ENCODE peak calls at places on chromosome 15, in four cellular contexts. J is A549, X is K562, B is HepG2. G is an unnamed sample.

GRCh38 chr15:90617668-90618097 is 88.0 kb downstream of the CRTC3 start:
- DNase-seq in B (no peak), X (no peak), J (no peak), G (no peak)

GRCh38 chr15:92012368-92012629 is 158.8 kb downstream of the SLCO3A1 start:
- DNase-seq in B (no peak), J (no peak), X (no peak), G (no peak)

GRCh38 chr15:67413770-67414429 is 107.0 kb upstream of the C15orf61 start:
- DNase-seq in X (peak; percentile 14), B (peak; percentile 35), J (peak; percentile 32), G (no peak)

GRCh38 chr15:68218847-68219798 is 10.4 kb downstream of the CLN6 start:
- DNase-seq in B (no peak), X (peak; percentile 57), J (no peak), G (peak; percentile 27)

GRCh38 chr15:63366451-63366850 is 15.2 kb downstream of the CA12 start:
- DNase-seq in B (no peak), J (no peak), X (no peak), G (no peak)

GRCh38 chr15:94887406-94887805 is 656.0 kb downstream of the MCTP2 start:
- DNase-seq in B (no peak), X (no peak), J (no peak), G (no peak)

GRCh38 chr15:51193526-51193925 is 98.8 kb upstream of the TNFAIP8L3 start:
- DNase-seq in X (no peak), J (no peak), B (no peak), G (no peak)

GRCh38 chr15:47768730-47769129 is 51.4 kb downstream of the SEMA6D start:
- DNase-seq in J (no peak), B (no peak), X (no peak), G (no peak)

GRCh38 chr15:66294157-66294931 is 976 bp downstream of the DIS3L start:
- DNase-seq in X (peak; percentile 56), B (peak; percentile 33), J (peak; percentile 67), G (no peak)

GRCh38 chr15:25408428-25408827 is 30.4 kb downstream of the UBE3A start:
- DNase-seq in X (no peak), B (no peak), J (no peak), G (no peak)

GRCh38 chr15:52143862-52144261 is 31.3 kb upstream of the BCL2L10 start:
- DNase-seq in J (no peak), X (peak; percentile 23), B (peak; percentile 63), G (no peak)

GRCh38 chr15:64877435-64877834 is 34.3 kb upstream of the ANKDD1A start:
- DNase-seq in X (no peak), B (no peak), J (no peak), G (no peak)

GRCh38 chr15:25770031-25770430 is 93.1 kb downstream of the ATP10A start:
- DNase-seq in J (no peak), X (no peak), B (no peak), G (no peak)

GRCh38 chr15:44779761-44780160 is 43.4 kb downstream of the TRIM69 start:
- DNase-seq in X (no peak), J (no peak), B (no peak), G (no peak)

GRCh38 chr15:97456541-97456940 is 504.0 kb upstream of the ARRDC4 start:
- DNase-seq in X (no peak), J (no peak), B (no peak), G (no peak)

GRCh38 chr15:91706366-91707032 is 147.0 kb upstream of the SLCO3A1 start:
- DNase-seq in X (peak; percentile 53), B (peak; percentile 38), J (peak; percentile 63), G (peak; percentile 72)

GRCh38 chr15:31843426-31844055 is 186.8 kb upstream of the CHRNA7 start:
- DNase-seq in J (no peak), B (no peak), X (no peak), G (no peak)

GRCh38 chr15:31247404-31247803 is 79.2 kb upstream of the KLF13 start:
- DNase-seq in X (no peak), J (no peak), B (no peak), G (no peak)

GRCh38 chr15:28269097-28269496 is 52.9 kb downstream of the HERC2 start:
- DNase-seq in B (no peak), X (no peak), J (no peak), G (no peak)

GRCh38 chr15:33720952-33721351 is 247.3 kb upstream of the CHRM5 start:
- DNase-seq in B (no peak), X (no peak), J (no peak), G (no peak)

GRCh38 chr15:33710746-33711145 is 257.6 kb upstream of the CHRM5 start:
- DNase-seq in B (no peak), J (no peak), X (no peak), G (no peak)

DNA sequence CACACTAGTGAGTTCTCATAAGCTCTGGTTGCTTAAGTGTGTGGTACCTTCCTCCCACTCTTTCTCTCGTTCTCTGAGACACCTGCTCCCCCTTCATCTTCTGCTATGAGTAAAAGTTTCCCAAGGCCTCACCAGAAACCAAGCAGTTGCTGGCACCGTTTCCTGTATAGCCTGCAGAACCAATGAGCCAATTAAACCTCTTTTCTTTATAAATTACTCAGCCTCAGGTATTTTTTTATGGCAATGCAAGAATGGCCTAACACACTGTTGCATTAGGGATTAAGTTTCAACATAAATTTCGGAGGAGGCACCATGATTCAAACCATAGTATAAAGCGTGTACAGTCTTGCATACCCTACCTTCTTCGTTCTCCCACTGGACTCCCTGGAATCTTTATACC is 252.3 kb upstream of the CHRM5 start:
- DNase-seq in X (no peak), B (no peak), J (no peak), G (no peak)
- TF ChIP-seq HDAC2 in X (no peak), B (no peak), J (no peak), G (no peak)

DNA sequence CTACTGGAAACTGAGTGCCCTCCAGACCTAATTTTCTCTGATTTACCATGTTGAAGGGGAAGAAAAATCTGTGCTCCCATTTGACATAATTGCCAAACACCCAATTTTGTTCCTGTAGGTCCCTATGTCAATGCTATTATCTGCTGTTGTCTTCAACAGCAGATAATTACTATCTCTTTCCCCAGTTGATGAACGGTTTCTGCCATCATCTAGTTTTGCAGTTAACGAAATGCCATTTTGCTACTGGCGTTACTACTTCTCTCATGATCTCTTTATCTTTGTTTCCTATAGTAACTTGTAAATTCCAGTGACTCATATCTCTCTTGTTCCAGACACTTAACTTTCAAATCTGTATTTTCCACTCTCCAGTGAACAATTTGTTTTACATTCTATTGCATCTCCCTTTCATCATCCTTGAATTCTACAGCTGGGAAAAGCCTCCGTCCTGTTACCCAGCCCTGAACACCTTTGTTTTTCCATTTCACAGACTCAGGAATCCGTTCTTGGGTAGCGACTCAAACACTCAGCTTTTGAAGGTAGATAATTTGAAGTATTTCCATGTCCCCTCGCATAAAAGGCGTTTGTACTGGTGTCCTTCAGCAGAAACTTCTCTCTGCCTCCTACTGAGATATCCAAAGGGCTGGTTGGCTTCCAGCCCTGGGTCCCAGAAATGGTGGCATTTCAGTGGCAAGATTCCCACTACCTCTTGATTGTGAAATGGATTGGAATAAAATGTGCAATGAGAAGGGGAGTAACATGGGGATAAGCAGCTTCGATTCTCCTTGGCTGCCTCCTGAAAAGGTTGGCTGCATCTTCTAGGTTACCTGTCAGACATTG is 111.7 kb downstream of the FOXB1 start:
- DNase-seq in B (no peak), J (no peak), X (no peak), G (no peak)
- TF ChIP-seq MAFK in B (no peak), J (no peak), X (no peak), G (no peak)

GRCh38 chr15:62153228-62153627 is 11.9 kb downstream of the C2CD4B start:
- DNase-seq in B (no peak), X (no peak), J (no peak), G (no peak)
- H3K4me3 ChIP-seq in B (no peak overlapping the region), X (no peak overlapping the region), J (no peak overlapping the region), G (no peak overlapping the region)

DNA sequence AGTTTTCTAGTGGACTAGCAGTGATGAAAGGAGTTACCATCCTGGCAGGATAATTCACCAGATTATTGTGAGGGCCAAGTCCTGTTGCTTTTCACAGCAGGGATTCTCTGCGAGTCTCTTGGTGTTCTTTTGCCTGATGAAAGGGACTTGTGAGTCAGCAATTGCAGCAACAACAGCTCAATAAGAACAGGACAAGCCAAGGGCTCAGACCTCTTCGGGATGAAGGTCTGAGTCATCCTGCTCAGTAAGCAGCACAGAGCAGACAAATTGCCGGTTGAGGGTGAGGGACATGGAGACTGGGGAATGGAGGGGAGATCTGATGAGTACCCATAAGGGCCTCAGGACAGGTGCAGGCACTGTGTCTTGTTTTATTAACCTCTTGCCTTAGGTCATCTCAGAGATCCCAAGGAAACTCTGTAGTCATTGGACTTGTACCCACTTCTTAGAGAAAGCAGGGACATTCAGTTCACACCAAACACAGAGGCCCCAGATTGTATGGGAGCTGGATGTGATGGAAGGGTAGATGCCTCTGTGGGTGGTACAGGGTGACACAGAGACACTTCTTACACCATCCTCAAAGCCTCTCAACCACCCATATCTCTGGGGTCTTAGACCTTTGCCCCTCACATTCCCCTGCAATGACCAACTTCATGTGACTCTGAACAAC is 173.8 kb upstream of the TLE3 start:
- DNase-seq in X (no peak), B (no peak), J (peak; percentile 97), G (peak; percentile 33)
- TF ChIP-seq HDAC2 in X (no peak), B (no peak), J (no peak), G (no peak)

GRCh38 chr15:85753261-85753660 is 41.5 kb downstream of the KLHL25 start:
- DNase-seq in J (no peak), B (no peak), X (no peak), G (no peak)

GRCh38 chr15:85753791-85754452 is 40.8 kb downstream of the KLHL25 start:
- DNase-seq in X (no peak), B (no peak), J (no peak), G (no peak)

GRCh38 chr15:85751731-85752421 is 42.8 kb downstream of the KLHL25 start:
- DNase-seq in B (no peak), X (no peak), J (no peak), G (no peak)

GRCh38 chr15:85750807-85751730 is 43.7 kb downstream of the KLHL25 start:
- DNase-seq in X (no peak), B (no peak), J (no peak), G (peak; percentile 77)

DNA sequence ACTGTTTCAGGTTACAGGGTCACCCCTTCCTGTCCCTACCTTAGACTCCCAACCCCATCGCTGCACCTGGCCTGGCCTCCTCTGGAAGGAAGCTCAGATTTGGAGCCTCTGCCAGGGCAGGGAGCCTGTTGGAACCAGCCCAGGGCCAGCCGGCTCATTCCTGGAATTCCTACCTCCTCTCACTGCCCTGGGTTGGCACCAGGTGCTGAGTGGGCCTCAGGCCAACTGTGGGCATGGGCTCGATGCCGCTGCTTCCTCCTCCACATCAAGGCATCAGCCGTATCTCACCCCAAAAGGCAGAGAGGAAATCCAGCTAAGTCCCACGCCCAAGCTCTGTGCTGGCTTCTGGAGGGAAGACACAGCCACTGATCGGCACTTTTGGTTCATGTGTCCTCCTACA is 42.1 kb downstream of the KLHL25 start:
- DNase-seq in J (no peak), B (no peak), X (no peak), G (no peak)
- TF ChIP-seq MAFK in J (no peak), B (no peak), X (no peak), G (no peak)

DNA sequence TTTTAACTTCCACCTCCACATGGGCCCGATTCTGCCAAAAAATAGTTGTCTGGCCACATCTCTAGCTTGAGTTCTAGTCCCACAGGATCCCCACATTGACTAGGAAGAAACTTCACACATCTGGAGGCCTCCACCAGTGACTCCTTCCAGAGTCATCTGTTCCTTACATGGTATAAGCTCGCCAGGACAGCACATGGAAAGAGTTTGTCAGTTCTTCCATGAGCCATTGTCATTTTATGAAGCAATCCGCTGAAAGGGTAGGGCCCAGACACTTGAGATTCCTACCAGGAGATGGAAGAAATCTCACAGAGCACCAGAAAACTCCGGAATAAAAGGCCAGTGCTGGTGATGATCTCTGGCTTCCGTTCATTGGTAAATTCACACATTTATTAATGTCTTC is 350.5 kb upstream of the ICE2 start:
- DNase-seq in B (no peak), J (no peak), X (no peak), G (no peak)
- H3K4me3 ChIP-seq in B (no peak overlapping the region), J (no peak overlapping the region), X (no peak overlapping the region), G (no peak overlapping the region)